ENCODE peak calls at places on chromosomes 3 and 15, in seven cellular contexts. Y is body of pancreas, I is transverse colon, F is IMR-90, X is right lobe of liver, P is suprapubic skin, E is breast epithelium. U is an unnamed sample.

GRCh38 chr3:10198761-10199688 is 34.3 kb downstream of the IRAK2 start:
- DNase-seq in Y (no peak), I (peak; percentile 72), F (peak; percentile 88), X (no peak), P (no peak), E (peak; percentile 65), U (no peak)

GRCh38 chr15:37733628-37734027 is 200.8 kb upstream of the TMCO5A start:
- DNase-seq in Y (no peak), I (no peak), F (no peak), X (no peak), P (no peak), E (no peak), U (no peak)

GRCh38 chr3:108119398-108120109 is 28.7 kb upstream of the CD47 start:
- DNase-seq in Y (no peak), I (no peak), F (no peak), X (no peak), P (no peak), E (no peak), U (no peak)

GRCh38 chr3:55858302-55858701 is 371.2 kb upstream of the WNT5A start:
- DNase-seq in Y (no peak), I (no peak), F (peak; percentile 21), X (no peak), P (no peak), E (no peak), U (no peak)

GRCh38 chr3:127043041-127043641 is 60.2 kb downstream of the PLXNA1 start:
- DNase-seq in Y (peak; percentile 58), I (no peak), F (no peak), X (peak; percentile 40), P (no peak), E (no peak), U (no peak)

GRCh38 chr3:167814441-167814951 is 79.0 kb downstream of the SERPINI1 start:
- DNase-seq in Y (peak; percentile 18), I (no peak), F (peak; percentile 11), X (no peak), P (no peak), E (no peak), U (no peak)

GRCh38 chr3:37779289-37780152 is 82.2 kb upstream of the CTDSPL start:
- DNase-seq in Y (peak; percentile 30), I (no peak), F (peak; percentile 82), X (no peak), P (no peak), E (no peak), U (no peak)

GRCh38 chr15:26132786-26133185 is 269.7 kb upstream of the ATP10A start:
- DNase-seq in Y (no peak), I (no peak), F (no peak), X (no peak), P (no peak), E (no peak), U (no peak)

GRCh38 chr15:48414015-48414414 is 82.8 kb downstream of the DUT start:
- DNase-seq in Y (no peak), I (no peak), F (peak; percentile 68), X (no peak), P (no peak), E (no peak), U (peak; percentile 76)

GRCh38 chr15:66886241-66886675 is 179.1 kb upstream of the SMAD3 start:
- DNase-seq in Y (no peak), I (no peak), F (no peak), X (no peak), P (peak; percentile 48), E (no peak), U (no peak)
- H3K27ac ChIP-seq in Y (no peak overlapping the region), I (no peak overlapping the region), F (no peak overlapping the region), X (no peak overlapping the region), P (no peak overlapping the region), E (no peak overlapping the region), U (no peak overlapping the region)

DNA sequence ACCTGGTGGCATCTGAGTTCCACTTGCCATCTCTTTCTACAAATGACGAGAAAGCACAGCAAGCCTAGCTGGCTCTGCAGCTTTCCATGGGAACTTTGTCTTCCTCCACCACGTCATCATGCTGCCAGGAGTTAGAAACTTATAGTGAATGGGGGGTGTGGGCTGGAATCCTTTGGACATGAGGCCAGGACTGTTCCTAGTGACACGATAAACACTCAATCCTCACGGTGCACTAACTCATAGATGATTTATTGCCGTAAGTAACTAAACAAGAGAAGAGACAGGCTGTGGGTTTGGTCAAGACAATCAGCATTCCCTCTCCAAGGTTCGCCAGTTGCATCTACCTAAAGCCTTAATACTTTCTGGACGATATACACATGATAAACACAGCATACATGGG is 50.6 kb downstream of the OXNAD1 start:
- DNase-seq in Y (no peak), I (no peak), F (no peak), X (no peak), P (no peak), E (no peak), U (no peak)
- H3K4me1 ChIP-seq in Y (no peaks in the 10 kb centered on the region), I (no peaks in the 10 kb centered on the region), F (peaks cover 21% of the 10 kb centered on the region), X (no peaks in the 10 kb centered on the region), P (peaks cover 19% of the 10 kb centered on the region), E (peaks cover 12% of the 10 kb centered on the region), U (peaks cover 14% of the 10 kb centered on the region)

DNA sequence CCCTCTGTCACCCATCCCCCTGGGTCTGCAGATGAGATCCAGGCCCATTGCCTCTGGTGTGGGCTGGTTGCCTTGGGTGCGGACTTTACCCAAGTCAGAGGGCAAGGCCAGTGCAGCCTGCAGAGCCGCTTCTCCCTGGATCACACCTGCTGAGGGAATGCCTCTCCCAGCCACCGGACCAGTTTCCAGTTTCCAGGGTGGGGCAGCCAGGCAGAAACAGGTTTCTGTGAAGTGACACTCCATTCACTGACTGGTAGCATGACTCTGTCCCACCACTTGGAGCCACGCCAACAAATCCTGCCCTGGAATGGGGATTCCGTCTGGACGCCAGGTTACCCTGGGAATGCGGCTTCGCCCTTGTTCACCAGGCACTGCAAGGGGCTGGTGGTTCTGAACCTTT is 30.0 kb downstream of the PAQR5 start:
- DNase-seq in Y (no peak), I (peak; percentile 93), F (no peak), X (no peak), P (no peak), E (no peak), U (no peak)
- TF ChIP-seq POLR2A in Y (no peak), I (no peak), F (no peak), X (no peak), P (no peak), E (no peak), U (no peak)

GRCh38 chr15:69912116-69912515 is 185.6 kb downstream of the TLE3 start:
- DNase-seq in Y (no peak), I (no peak), F (no peak), X (no peak), P (no peak), E (no peak), U (no peak)
- H3K27ac ChIP-seq in Y (no peak overlapping the region), I (no peak overlapping the region), F (no peak overlapping the region), X (no peak overlapping the region), P (no peak overlapping the region), E (no peak overlapping the region), U (no peak overlapping the region)

GRCh38 chr3:129025691-129026435 is 24.8 kb downstream of the EFCC1 start:
- DNase-seq in Y (no peak), I (peak; percentile 40), F (no peak), X (no peak), P (peak; percentile 70), E (no peak), U (no peak)

GRCh38 chr3:129025108-129025507 is 24.0 kb downstream of the EFCC1 start:
- DNase-seq in Y (no peak), I (no peak), F (no peak), X (no peak), P (peak; percentile 51), E (no peak), U (no peak)

GRCh38 chr3:129022995-129023332 is 21.9 kb downstream of the EFCC1 start:
- DNase-seq in Y (no peak), I (no peak), F (no peak), X (no peak), P (no peak), E (no peak), U (no peak)

GRCh38 chr3:129022114-129022994 is 21.2 kb downstream of the EFCC1 start:
- DNase-seq in Y (peak; percentile 47), I (peak; percentile 67), F (peak; percentile 37), X (no peak), P (peak; percentile 80), E (no peak), U (no peak)

GRCh38 chr3:129023909-129024308 is 22.8 kb downstream of the EFCC1 start:
- DNase-seq in Y (peak; percentile 38), I (no peak), F (peak; percentile 28), X (no peak), P (no peak), E (no peak), U (no peak)
- H3K4me1 ChIP-seq in Y (peaks cover 13% of the 10 kb centered on the region), I (no peaks in the 10 kb centered on the region), F (peaks cover 20% of the 10 kb centered on the region), X (no peaks in the 10 kb centered on the region), P (peaks cover 27% of the 10 kb centered on the region), E (no peaks in the 10 kb centered on the region), U (peaks cover 20% of the 10 kb centered on the region)

DNA sequence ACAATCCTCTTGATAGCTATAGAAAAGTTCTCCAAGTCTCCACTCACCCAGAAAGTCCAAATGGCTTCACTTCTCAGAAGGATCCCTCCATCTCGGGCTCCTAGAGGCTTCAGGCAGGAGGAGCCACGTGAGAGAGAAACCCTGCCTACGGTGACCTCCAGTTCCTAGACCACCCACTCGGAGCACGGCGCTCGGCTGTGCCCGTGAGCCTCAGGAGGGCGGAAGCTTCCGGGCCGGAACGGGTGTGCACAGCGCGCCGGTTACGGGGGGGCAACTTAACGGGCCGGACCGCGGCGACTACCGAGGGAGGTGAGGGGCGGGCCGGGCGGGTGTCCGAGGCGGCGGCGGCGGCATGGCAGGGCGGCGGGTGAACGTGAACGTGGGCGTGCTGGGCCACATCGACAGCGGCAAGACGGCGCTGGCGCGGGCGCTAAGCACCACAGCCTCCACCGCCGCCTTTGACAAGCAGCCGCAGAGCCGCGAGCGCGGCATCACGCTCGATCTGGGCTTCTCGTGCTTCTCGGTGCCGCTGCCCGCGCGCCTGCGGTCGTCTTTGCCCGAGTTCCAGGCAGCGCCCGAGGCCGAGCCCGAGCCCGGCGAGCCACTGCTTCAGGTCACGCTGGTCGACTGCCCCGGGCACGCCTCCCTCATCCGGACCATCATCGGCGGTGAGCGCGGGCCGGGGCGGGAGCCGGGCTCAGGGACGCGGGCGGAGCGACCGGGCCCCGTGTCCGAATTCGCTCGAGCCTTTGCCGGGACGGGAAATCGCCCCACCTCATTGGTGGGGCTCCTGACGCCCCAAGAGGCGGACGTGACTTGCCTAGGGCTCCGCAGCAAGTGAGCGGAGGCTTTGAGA is at the start of gene EEFSEC:
- DNase-seq in Y (peak; percentile 88), I (peak; percentile 86), F (peak; percentile 83), X (peak; percentile 85), P (peak; percentile 88), E (peak; percentile 79), U (peak; percentile 54)
- TF ChIP-seq POLR2A in Y (peak; percentile 59), I (peak; percentile 59), F (peak; percentile 43), X (peak; percentile 73), P (no peak), E (no peak), U (no peak)

DNA sequence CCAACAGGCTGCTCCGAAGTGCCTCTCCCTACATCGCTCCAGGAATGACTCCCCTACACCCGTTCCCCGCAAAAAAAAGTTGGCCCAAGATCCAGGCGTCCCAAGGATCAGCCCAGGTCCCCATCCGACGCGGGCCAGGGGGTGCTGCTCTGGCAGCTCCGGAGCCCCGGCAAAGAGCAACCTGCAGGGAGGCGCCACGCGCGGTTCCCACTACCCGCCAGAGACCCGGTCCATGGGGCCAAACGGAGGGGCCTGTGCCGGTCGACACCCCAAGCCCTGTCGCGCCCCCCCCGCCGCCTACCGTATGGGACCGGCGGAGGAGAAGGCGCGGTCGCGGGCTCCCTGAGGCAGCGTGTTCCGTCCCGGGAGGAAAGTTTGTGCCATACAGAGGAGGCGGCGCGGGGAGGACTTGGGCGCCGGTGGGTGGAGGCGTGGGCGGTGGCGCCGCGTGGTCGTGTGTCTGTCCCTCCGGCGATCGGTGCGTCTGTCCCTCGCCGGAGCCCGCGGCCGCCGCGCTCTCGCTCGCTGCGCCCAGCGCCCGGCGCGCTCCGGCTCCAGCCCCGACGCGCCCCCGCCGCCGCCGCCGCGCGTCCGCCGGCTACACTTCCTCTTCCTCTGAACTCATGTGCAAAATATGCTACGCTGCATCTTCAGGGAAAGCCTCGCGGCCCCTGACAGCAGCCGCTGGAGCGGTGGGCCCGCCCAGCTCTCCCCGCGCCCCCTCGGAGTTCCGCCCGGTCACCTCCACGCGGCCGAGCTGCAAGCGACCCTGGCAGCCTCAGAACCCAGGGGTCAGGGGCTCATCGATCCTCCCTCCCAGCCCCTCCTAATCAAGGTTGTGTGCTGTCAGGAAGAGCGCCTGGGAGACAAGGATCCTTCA is at the start of gene RFTN1:
- DNase-seq in Y (peak; percentile 12), I (peak; percentile 36), F (peak; percentile 70), X (peak; percentile 67), P (peak; percentile 73), E (no peak), U (peak; percentile 43)
- H3K27ac ChIP-seq in Y (peak within 1 kb of the TSS; percentile 62), I (peak within 1 kb of the TSS; percentile 81), F (peak within 1 kb of the TSS; percentile 96), X (peak within 1 kb of the TSS; percentile 79), P (peak within 1 kb of the TSS; percentile 78), E (peak within 1 kb of the TSS; percentile 76), U (peak within 1 kb of the TSS; percentile 86)